ENCODE peak calls at places on chromosomes 12 and 14, in eight cellular contexts. R is CD8-positive, alpha-beta memory T cell; U is CD4-positive, alpha-beta T cell; Y is H1; I is NT2/D1; X is transverse colon; K is PC-9; M is right cardiac atrium. Q is an unnamed sample.

GRCh38 chr14:75917322-75918251 is 64.2 kb downstream of the TGFB3 start:
- DNase-seq in K (no peak), Y (no peak), M (no peak), I (peak; percentile 5), X (no peak), R (no peak), U (no peak), Q (no peak)

GRCh38 chr14:103728141-103728540 is 12.5 kb downstream of the ZFYVE21 start:
- DNase-seq in U (no peak), R (peak; percentile 32), M (no peak), X (no peak), I (no peak), K (no peak), Y (no peak), Q (no peak)

GRCh38 chr12:62530596-62530995 is 64.0 kb downstream of the MON2 start:
- DNase-seq in K (no peak), R (no peak), X (no peak), M (no peak), U (no peak), I (no peak), Y (no peak), Q (no peak)

GRCh38 chr14:23942587-23942986 is 11.0 kb upstream of the DHRS4 start:
- DNase-seq in K (no peak), U (no peak), Y (no peak), I (no peak), M (no peak), R (no peak), X (no peak), Q (no peak)

GRCh38 chr14:32044454-32044853 is 32.6 kb upstream of the ARHGAP5 start:
- DNase-seq in U (no peak), K (no peak), M (no peak), X (no peak), R (no peak), I (no peak), Y (no peak), Q (no peak)

GRCh38 chr14:103022669-103023044 is 34.7 kb downstream of the CDC42BPB start:
- DNase-seq in I (no peak), K (no peak), R (no peak), M (no peak), Y (no peak), X (no peak), U (no peak), Q (no peak)

GRCh38 chr14:89564291-89564957 is 147.4 kb upstream of the FOXN3 start:
- DNase-seq in R (no peak), U (no peak), K (no peak), I (no peak), Y (no peak), X (no peak), M (no peak), Q (no peak)

GRCh38 chr12:9134981-9135628 is 19.4 kb upstream of the A2M start:
- DNase-seq in U (no peak), K (peak; percentile 13), I (peak; percentile 36), Y (peak; percentile 45), X (no peak), M (no peak), R (no peak), Q (no peak)

GRCh38 chr12:98440165-98440581 is 75.2 kb upstream of the TMPO start:
- DNase-seq in U (no peak), I (no peak), K (peak; percentile 65), X (no peak), Y (no peak), R (no peak), M (peak; percentile 84), Q (no peak)

GRCh38 chr12:109134186-109134917 is 18.0 kb downstream of the ACACB start:
- DNase-seq in Y (peak; percentile 74), U (no peak), I (no peak), K (peak; percentile 11), R (no peak), X (no peak), M (peak; percentile 66), Q (no peak)

GRCh38 chr12:22100952-22101748 is 55.1 kb downstream of the CMAS start:
- DNase-seq in I (peak; percentile 90), X (peak; percentile 31), M (no peak), R (peak; percentile 61), Y (peak; percentile 54), K (peak; percentile 11), U (peak; percentile 14), Q (no peak)

GRCh38 chr14:89973234-89973823 is 17.6 kb downstream of the TDP1 start:
- DNase-seq in X (peak; percentile 55), I (peak; percentile 42), U (peak; percentile 41), R (peak; percentile 56), K (peak; percentile 14), M (peak; percentile 61), Y (peak; percentile 77), Q (peak; percentile 14)

GRCh38 chr12:56629459-56630179 is 507 bp downstream of the BAZ2A start:
- DNase-seq in U (no peak), M (peak; percentile 33), I (no peak), R (peak; percentile 66), Y (peak; percentile 52), X (peak; percentile 39), K (no peak), Q (peak; percentile 36)

GRCh38 chr12:116662612-116663144 is 75.2 kb downstream of the SPRING1 start:
- DNase-seq in U (no peak), X (peak; percentile 28), R (no peak), I (no peak), K (no peak), M (no peak), Y (no peak), Q (no peak)

GRCh38 chr12:92649511-92650227 is 53.1 kb upstream of the PLEKHG7 start:
- DNase-seq in U (peak; percentile 48), K (peak; percentile 53), R (peak; percentile 73), X (peak; percentile 55), I (peak; percentile 85), Y (peak; percentile 51), M (peak; percentile 36), Q (peak; percentile 21)

GRCh38 chr12:99619389-99620158 is 28.0 kb upstream of the GARIN6 start:
- DNase-seq in I (peak; percentile 43), M (no peak), K (no peak), U (no peak), R (no peak), X (no peak), Y (peak; percentile 56), Q (no peak)

GRCh38 chr14:24298892-24299254 is 707 bp downstream of the DHRS1 start:
- DNase-seq in U (no peak), M (no peak), X (no peak), K (peak; percentile 55), R (no peak), Y (no peak), I (no peak), Q (no peak)

GRCh38 chr12:28963554-28963953 is 185.5 kb upstream of the FAR2 start:
- DNase-seq in R (no peak), Y (no peak), X (no peak), M (no peak), I (peak; percentile 43), U (no peak), K (no peak), Q (no peak)

GRCh38 chr12:18521461-18521860 is 216.4 kb downstream of the PLCZ1 start:
- DNase-seq in I (no peak), K (no peak), X (no peak), U (no peak), R (no peak), M (no peak), Y (no peak), Q (no peak)

GRCh38 chr12:124720687-124721500 is 142.8 kb downstream of the SCARB1 start:
- DNase-seq in X (peak; percentile 39), Y (no peak), R (no peak), U (no peak), M (peak; percentile 59), I (no peak), K (no peak), Q (no peak)

GRCh38 chr14:37720131-37720530 is 124.7 kb downstream of the TTC6 start:
- DNase-seq in Y (no peak), M (no peak), U (no peak), R (no peak), I (no peak), X (no peak), K (no peak), Q (no peak)

GRCh38 chr14:96961895-96962294 is 164.7 kb downstream of the VRK1 start:
- DNase-seq in X (no peak), K (no peak), U (no peak), R (no peak), M (no peak), Y (no peak), I (no peak), Q (no peak)
- H3K9me3 ChIP-seq in X (no peaks in the 10 kb centered on the region), K (no peaks in the 10 kb centered on the region), U (peaks cover 20% of the 10 kb centered on the region), R (peaks cover 17% of the 10 kb centered on the region), M (no peaks in the 10 kb centered on the region), Y (peaks cover 2% of the 10 kb centered on the region), I (no peaks in the 10 kb centered on the region), Q (peaks cover 5% of the 10 kb centered on the region)

DNA sequence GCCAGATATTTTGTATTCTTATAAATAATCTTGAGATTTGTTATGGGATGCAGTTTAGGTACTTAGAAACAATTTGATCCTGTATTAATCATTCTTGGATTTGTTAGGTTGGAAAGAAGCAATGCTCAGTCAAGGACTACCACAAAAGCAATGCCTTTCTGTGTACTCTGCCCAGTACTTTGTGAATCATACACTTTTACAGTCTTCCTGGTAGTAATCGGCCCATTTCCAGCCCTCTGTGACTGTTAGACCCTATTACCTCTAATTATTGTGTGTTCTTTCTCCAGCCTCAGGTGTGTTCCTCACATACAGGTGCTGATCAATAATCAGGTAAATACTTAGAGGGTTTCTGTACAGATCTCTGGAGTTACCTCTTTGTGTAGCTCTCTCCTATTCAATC is 609.0 kb downstream of the KCNH5 start:
- DNase-seq in K (no peak), R (no peak), X (no peak), Y (no peak), I (no peak), U (no peak), M (no peak), Q (no peak)
- H3K9me3 ChIP-seq in K (peaks cover 15% of the 10 kb centered on the region), R (no peaks in the 10 kb centered on the region), X (peaks cover 31% of the 10 kb centered on the region), Y (peaks cover 30% of the 10 kb centered on the region), I (peaks cover 36% of the 10 kb centered on the region), U (peaks cover 38% of the 10 kb centered on the region), M (peaks cover 3% of the 10 kb centered on the region), Q (no peaks in the 10 kb centered on the region)

GRCh38 chr14:64926398-64926995 is 12.2 kb downstream of the CHURC1 start:
- DNase-seq in R (no peak), Y (no peak), K (no peak), I (no peak), M (no peak), X (no peak), U (no peak), Q (no peak)
- H3K9me3 ChIP-seq in R (no peaks in the 10 kb centered on the region), Y (no peaks in the 10 kb centered on the region), K (no peaks in the 10 kb centered on the region), I (no peaks in the 10 kb centered on the region), M (no peaks in the 10 kb centered on the region), X (no peaks in the 10 kb centered on the region), U (no peaks in the 10 kb centered on the region), Q (no peaks in the 10 kb centered on the region)

GRCh38 chr14:106837870-106838269 is 1311.5 kb downstream of the TMEM121 start:
- DNase-seq in M (no peak), X (no peak), I (no peak), K (no peak), Y (no peak), U (no peak), R (no peak), Q (no peak)
- H3K9me3 ChIP-seq in M (no peaks in the 10 kb centered on the region), X (no peaks in the 10 kb centered on the region), I (no peaks in the 10 kb centered on the region), K (no peaks in the 10 kb centered on the region), Y (peaks cover 79% of the 10 kb centered on the region), U (no peaks in the 10 kb centered on the region), R (no peaks in the 10 kb centered on the region), Q (no peaks in the 10 kb centered on the region)

Q was measured in T-helper 17 cell.